ENCODE peak calls at places on chromosomes 5 and 9, in seven cellular contexts. A, N, I, Y, E, Z and P are unnamed samples.

GRCh38 chr5:147751156-147751830 is 31.2 kb downstream of the JAKMIP2 start:
- DNase-seq in Y (no peak), E (no peak), Z (no peak), N (no peak), I (no peak), A (no peak), P (no peak)

GRCh38 chr5:166356096-166356495 is 1935.3 kb upstream of the WWC1 start:
- DNase-seq in N (no peak), E (no peak), Y (no peak), Z (no peak), I (no peak), A (no peak), P (no peak)

GRCh38 chr5:151656311-151656710 is 30.4 kb downstream of the SPARC start:
- DNase-seq in E (no peak), I (no peak), Y (no peak), N (no peak), Z (no peak), A (no peak), P (no peak)

GRCh38 chr5:137392261-137392660 is 106.9 kb downstream of the SPOCK1 start:
- DNase-seq in N (no peak), I (no peak), A (no peak), E (no peak), Z (no peak), Y (no peak), P (no peak)

GRCh38 chr5:36066001-36066539 is 612 bp downstream of the UGT3A2 start:
- DNase-seq in E (no peak), I (no peak), N (no peak), Z (no peak), A (no peak), Y (no peak), P (no peak)

GRCh38 chr9:136059851-136060670 is 35.0 kb downstream of the NACC2 start:
- DNase-seq in E (peak), A (peak), N (no peak), Y (no peak), Z (no peak), I (peak), P (no peak)

GRCh38 chr9:76733096-76733495 is 31.1 kb upstream of the PCA3 start:
- DNase-seq in N (no peak), A (no peak), Z (no peak), E (no peak), I (no peak), Y (no peak), P (no peak)

GRCh38 chr9:134178781-134179551 is 14.6 kb upstream of the RNU6ATAC start:
- DNase-seq in Y (no peak), Z (no peak), I (no peak), E (peak), A (peak), N (peak), P (no peak)

GRCh38 chr5:145681686-145682085 is 153.5 kb downstream of the PRELID2 start:
- DNase-seq in Y (peak), E (no peak), A (peak), I (peak), N (no peak), Z (peak), P (no peak)

GRCh38 chr5:55407059-55407684 is 99.4 kb downstream of the MTREX start:
- DNase-seq in E (no peak), I (peak), Z (no peak), A (peak), N (no peak), Y (peak), P (no peak)

GRCh38 chr9:136018257-136019031 is 57.3 kb upstream of the UBAC1 start:
- DNase-seq in E (peak), A (peak), I (no peak), N (no peak), Y (no peak), Z (no peak), P (no peak)

GRCh38 chr5:173781826-173782670 is 106.1 kb upstream of the CPEB4 start:
- DNase-seq in Y (peak), I (peak), A (peak), N (peak), Z (peak), E (peak), P (peak)

GRCh38 chr5:151665584-151665982 is 21.1 kb downstream of the SPARC start:
- DNase-seq in Y (no peak), I (no peak), A (no peak), E (no peak), N (no peak), Z (no peak), P (no peak)

GRCh38 chr5:168670881-168671575 is 91.9 kb upstream of the PANK3 start:
- DNase-seq in N (no peak), Z (no peak), E (no peak), Y (no peak), A (no peak), I (no peak), P (no peak)

GRCh38 chr9:134060546-134060945 is 7.3 kb downstream of the BRD3 start:
- DNase-seq in I (no peak), Z (no peak), N (no peak), E (no peak), Y (no peak), A (peak), P (no peak)

GRCh38 chr5:129113867-129114266 is 19.3 kb downstream of the ISOC1 start:
- DNase-seq in E (no peak), A (no peak), I (no peak), Y (no peak), N (no peak), Z (no peak), P (no peak)

GRCh38 chr5:132372122-132372521 is 2.6 kb downstream of the SLC22A5 start:
- DNase-seq in N (no peak), Y (no peak), A (no peak), E (no peak), Z (no peak), I (no peak), P (no peak)

GRCh38 chr5:170748986-170749385 is 34.5 kb upstream of the GABRP start:
- DNase-seq in I (no peak), E (no peak), Z (peak), N (no peak), A (no peak), Y (no peak), P (no peak)

GRCh38 chr9:90813011-90813410 is 11.4 kb downstream of the SYK start:
- DNase-seq in Y (no peak), A (no peak), Z (no peak), I (no peak), E (no peak), N (no peak), P (no peak)

GRCh38 chr5:56575821-56576220 is 239.5 kb upstream of the MAP3K1 start:
- DNase-seq in N (no peak), Z (no peak), Y (no peak), A (no peak), I (no peak), E (no peak), P (no peak)

GRCh38 chr5:140344683-140345423 is 1.6 kb downstream of the HBEGF start:
- DNase-seq in N (no peak), A (no peak), E (peak), Y (peak), Z (no peak), I (no peak), P (no peak)

GRCh38 chr5:177142778-177143177 is 9.2 kb downstream of the NSD1 start:
- DNase-seq in Z (no peak), I (no peak), A (no peak), Y (no peak), N (no peak), E (no peak), P (no peak)

GRCh38 chr5:30040483-30041116 is 1152.9 kb upstream of the CDH6 start:
- DNase-seq in Z (no peak), I (no peak), E (no peak), Y (peak), N (no peak), A (peak), P (peak)

GRCh38 chr5:16615737-16616535 is 861 bp downstream of the RETREG1 start:
- DNase-seq in I (no peak), N (no peak), Z (no peak), A (peak), E (no peak), Y (peak), P (no peak)

GRCh38 chr5:43609752-43610151 is 6.8 kb downstream of the NNT start:
- DNase-seq in E (no peak), I (no peak), A (no peak), Y (no peak), Z (no peak), N (no peak), P (no peak)

GRCh38 chr5:69367697-69368279 is 1.5 kb downstream of the AK6 start:
- DNase-seq in A (no peak), I (no peak), E (no peak), Z (no peak), N (no peak), Y (no peak), P (no peak)

GRCh38 chr5:81181576-81182316 is 51.4 kb upstream of the CKMT2 start:
- DNase-seq in Y (no peak), I (no peak), Z (no peak), A (no peak), N (no peak), E (no peak), P (no peak)

GRCh38 chr5:61280766-61281427 is 51.2 kb upstream of the ZSWIM6 start:
- DNase-seq in A (no peak), Y (peak), E (no peak), N (no peak), Z (no peak), I (no peak), P (peak)

GRCh38 chr9:16521868-16522381 is 348.5 kb downstream of the BNC2 start:
- DNase-seq in A (peak), E (peak), N (peak), I (no peak), Y (peak), Z (peak), P (no peak)

GRCh38 chr5:148809781-148810524 is 16.5 kb upstream of the ADRB2 start:
- DNase-seq in E (no peak), I (no peak), A (no peak), Z (no peak), Y (no peak), N (no peak), P (no peak)

GRCh38 chr5:171845857-171846785 is 60.5 kb downstream of the SMIM23 start:
- DNase-seq in Y (peak), I (no peak), E (peak), Z (no peak), N (no peak), A (no peak), P (no peak)

GRCh38 chr5:142095651-142096330 is 12.8 kb upstream of the NDFIP1 start:
- DNase-seq in I (no peak), E (no peak), Y (no peak), A (no peak), N (no peak), Z (no peak), P (no peak)

GRCh38 chr5:52657231-52657645 is 130.5 kb upstream of the ITGA1 start:
- DNase-seq in Y (peak), A (peak), N (no peak), Z (no peak), E (no peak), I (peak), P (no peak)

GRCh38 chr9:134383148-134383547 is 56.9 kb downstream of the RXRA start:
- DNase-seq in N (no peak), E (no peak), A (no peak), I (no peak), Y (no peak), Z (no peak), P (no peak)

GRCh38 chr9:125361837-125362531 is 100.4 kb downstream of the GAPVD1 start:
- DNase-seq in A (no peak), Z (no peak), I (no peak), E (no peak), Y (no peak), N (no peak), P (no peak)

GRCh38 chr5:178163772-178164735 is 10.4 kb upstream of the NHP2 start:
- DNase-seq in Z (peak), E (peak), N (peak), Y (peak), A (peak), I (no peak), P (peak)
- H3K27ac ChIP-seq in Z (no peak), E (no peak), N (no peak), Y (no peak), A (no peak), I (no peak), P (no peak)

GRCh38 chr5:181042722-181043121 is 2.7 kb downstream of the BTNL9 start:
- DNase-seq in I (no peak), Y (no peak), A (no peak), E (no peak), N (no peak), Z (no peak), P (no peak)
- H3K27ac ChIP-seq in I (no peak), Y (no peak), A (no peak), E (no peak), N (peak), Z (no peak), P (no peak)

GRCh38 chr5:150319484-150319790 is 16.7 kb upstream of the ARSI start:
- DNase-seq in N (no peak), E (no peak), A (no peak), I (no peak), Z (peak), Y (no peak), P (no peak)
- H3K27ac ChIP-seq in N (no peak), E (no peak), A (no peak), I (no peak), Z (peak), Y (peak), P (no peak)

DNA sequence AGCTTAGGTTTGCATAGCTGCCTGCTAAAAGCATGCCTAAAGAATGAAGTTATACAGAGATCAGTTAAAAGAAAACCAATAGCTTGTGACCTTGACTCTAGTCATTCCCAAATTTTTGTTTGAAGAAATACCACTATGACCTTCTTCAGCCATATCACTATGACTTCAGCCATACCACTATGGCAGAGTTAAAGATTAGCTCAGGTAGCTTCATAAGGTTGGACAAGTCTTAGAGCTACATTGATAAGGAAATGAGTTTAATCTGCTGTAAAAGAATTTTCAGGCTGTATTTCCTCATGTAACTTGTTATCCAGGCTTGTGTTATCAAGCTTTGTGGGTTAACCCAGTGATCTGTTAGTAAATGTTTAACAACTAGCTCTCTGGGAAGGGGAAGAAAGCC is 30.7 kb downstream of the C6 start:
- DNase-seq in Y (no peak), Z (no peak), A (no peak), I (no peak), N (no peak), E (no peak), P (no peak)
- H3K27ac ChIP-seq in Y (no peak), Z (no peak), A (no peak), I (no peak), N (no peak), E (no peak), P (no peak)

GRCh38 chr5:130135506-130135905 is 231.2 kb downstream of the CHSY3 start:
- DNase-seq in I (no peak), E (no peak), A (no peak), Y (peak), Z (no peak), N (no peak), P (no peak)
- H3K27ac ChIP-seq in I (no peak), E (no peak), A (no peak), Y (no peak), Z (no peak), N (no peak), P (no peak)

GRCh38 chr9:127067603-127068220 is 54.7 kb downstream of the ANGPTL2 start:
- DNase-seq in Z (no peak), A (no peak), N (no peak), I (no peak), E (no peak), Y (peak), P (no peak)

GRCh38 chr9:127064335-127064734 is 58.1 kb downstream of the ANGPTL2 start:
- DNase-seq in E (no peak), Y (no peak), I (no peak), Z (no peak), A (no peak), N (no peak), P (no peak)

GRCh38 chr9:127065592-127065991 is 56.8 kb downstream of the ANGPTL2 start:
- DNase-seq in I (peak), Y (peak), Z (no peak), N (no peak), E (no peak), A (no peak), P (no peak)

GRCh38 chr9:127066775-127067111 is 55.7 kb downstream of the ANGPTL2 start:
- DNase-seq in Z (no peak), N (no peak), A (no peak), Y (no peak), E (no peak), I (no peak), P (no peak)

GRCh38 chr9:127066060-127066774 is 56.2 kb downstream of the ANGPTL2 start:
- DNase-seq in A (no peak), I (no peak), Z (no peak), E (no peak), N (no peak), Y (no peak), P (no peak)
- H3K27ac ChIP-seq in A (no peak), I (no peak), Z (no peak), E (no peak), N (no peak), Y (no peak), P (no peak)

GRCh38 chr9:98801562-98801961 is 5.2 kb upstream of the ANKS6 start:
- DNase-seq in E (no peak), Z (no peak), N (no peak), Y (no peak), A (no peak), I (no peak), P (no peak)
- H3K27ac ChIP-seq in E (no peak), Z (no peak), N (no peak), Y (no peak), A (no peak), I (no peak), P (no peak)

GRCh38 chr9:18771736-18772135 is 261.3 kb downstream of the SAXO1 start:
- DNase-seq in N (no peak), Y (no peak), Z (no peak), A (no peak), I (no peak), E (no peak), P (no peak)
- H3K27ac ChIP-seq in N (no peak), Y (no peak), Z (no peak), A (no peak), I (no peak), E (no peak), P (no peak)